ENCODE peak calls at places on chromosomes 13 and 19, in four cellular contexts. A is stimulated activated CD4-positive, alpha-beta T cell treated with anti-CD3 and anti-CD28 coated beads, Interleukin-1b, Interleukin-23, amount 100 ng/mL, for 1 hour; O is heart left ventricle; G is heart right ventricle. P is an unnamed sample.
A peak's percentile ranks its signal among the peaks of the same experiment; 100 is the strongest.

GRCh38 chr13:29428310-29428991 is 167.0 kb downstream of the SLC7A1 start:
- DNase-seq in A (no peak), O (peak; percentile 71), G (peak; percentile 53), P (no peak)

GRCh38 chr13:109868583-109869311 is 82.4 kb upstream of the IRS2 start:
- DNase-seq in A (no peak), O (no peak), G (no peak), P (no peak)

GRCh38 chr19:50793558-50794065 is 3.4 kb downstream of the ACP4 start:
- DNase-seq in A (no peak), O (no peak), G (no peak), P (no peak)

GRCh38 chr13:76522083-76522755 is 364.0 kb downstream of the KCTD12 start:
- DNase-seq in A (no peak), O (no peak), G (no peak), P (no peak)

GRCh38 chr13:45068036-45069001 is 52.0 kb upstream of the GTF2F2 start:
- DNase-seq in A (no peak), O (no peak), G (no peak), P (no peak)

GRCh38 chr19:55640577-55641375 is at the start of gene ZNF580:
- DNase-seq in A (peak; percentile 22), O (peak; percentile 86), G (peak; percentile 75), P (no peak)

GRCh38 chr19:53076984-53077383 is 26.2 kb downstream of the ZNF160 start:
- DNase-seq in A (no peak), O (no peak), G (peak; percentile 55), P (no peak)

GRCh38 chr19:1291761-1292418 is 6.2 kb downstream of the EFNA2 start:
- DNase-seq in A (no peak), O (no peak), G (no peak), P (no peak)

GRCh38 chr13:109126973-109127615 is 497.7 kb downstream of the MYO16 start:
- DNase-seq in A (no peak), O (no peak), G (no peak), P (no peak)

GRCh38 chr19:16316506-16316882 is 8.1 kb upstream of the KLF2 start:
- DNase-seq in A (no peak), O (no peak), G (no peak), P (no peak)

GRCh38 chr13:26529441-26529840 is 28.0 kb upstream of the WASF3 start:
- DNase-seq in A (no peak), O (no peak), G (peak; percentile 31), P (no peak)

GRCh38 chr13:95317037-95317989 is 16.1 kb upstream of the ABCC4 start:
- DNase-seq in A (no peak), O (no peak), G (no peak), P (no peak)

GRCh38 chr19:47143322-47144073 is 12.9 kb downstream of the SAE1 start:
- DNase-seq in A (no peak), O (no peak), G (no peak), P (no peak)

GRCh38 chr19:2260341-2260751 is 4.1 kb upstream of the JSRP1 start:
- DNase-seq in A (no peak), O (no peak), G (no peak), P (no peak)

GRCh38 chr13:113555141-113555540 is 29.4 kb upstream of the TFDP1 start:
- DNase-seq in A (no peak), O (peak; percentile 9), G (no peak), P (no peak)

GRCh38 chr19:664913-665443 is 2.0 kb upstream of the RNF126 start:
- DNase-seq in A (peak; percentile 45), O (peak; percentile 90), G (peak; percentile 86), P (peak; percentile 36)

GRCh38 chr13:34044041-34044440 is 226.1 kb downstream of the RFC3 start:
- DNase-seq in A (no peak), O (no peak), G (no peak), P (no peak)

GRCh38 chr13:30409911-30410704 is 12.2 kb upstream of the UBE2L5 start:
- DNase-seq in A (no peak), O (peak; percentile 17), G (no peak), P (no peak)

GRCh38 chr13:113860051-113860471 is 3.8 kb downstream of the GAS6 start:
- DNase-seq in A (no peak), O (no peak), G (no peak), P (no peak)

GRCh38 chr13:95752677-95753076 is 75.7 kb downstream of the DNAJC3 start:
- DNase-seq in A (no peak), O (no peak), G (no peak), P (no peak)

GRCh38 chr19:54648129-54648528 is 14.7 kb upstream of the LILRB4 start:
- DNase-seq in A (no peak), O (no peak), G (no peak), P (no peak)

GRCh38 chr13:40798380-40798779 is 9.0 kb downstream of the SLC25A15 start:
- DNase-seq in A (no peak), O (no peak), G (no peak), P (no peak)

GRCh38 chr13:30081331-30081730 is 226.0 kb downstream of the KATNAL1 start:
- DNase-seq in A (no peak), O (no peak), G (no peak), P (no peak)

GRCh38 chr13:55554741-55555140 is 1586.0 kb upstream of the PRR20A start:
- DNase-seq in A (no peak), O (no peak), G (no peak), P (no peak)

GRCh38 chr19:805600-806550 is 8.6 kb downstream of the PTBP1 start:
- DNase-seq in A (no peak), O (no peak), G (no peak), P (no peak)

GRCh38 chr13:98004107-98004506 is 50.6 kb downstream of the IPO5 start:
- DNase-seq in A (no peak), O (no peak), G (no peak), P (no peak)

GRCh38 chr13:44755872-44756271 is 179.7 kb upstream of the TSC22D1 start:
- DNase-seq in A (no peak), O (no peak), G (no peak), P (no peak)

GRCh38 chr13:56528040-56528760 is 612.5 kb upstream of the PRR20A start:
- DNase-seq in A (no peak), O (no peak), G (no peak), P (no peak)

GRCh38 chr13:107864543-107865460 is 350.5 kb downstream of the LIG4 start:
- DNase-seq in A (no peak), O (no peak), G (no peak), P (no peak)

GRCh38 chr13:97057196-97057595 is 62.9 kb upstream of the OXGR1 start:
- DNase-seq in A (no peak), O (no peak), G (no peak), P (no peak)

GRCh38 chr13:20728579-20729300 is 25.2 kb downstream of the IL17D start:
- DNase-seq in A (no peak), O (no peak), G (no peak), P (no peak)

GRCh38 chr19:13995878-13996765 is 10.0 kb downstream of the RFX1 start:
- DNase-seq in A (no peak), O (peak; percentile 48), G (no peak), P (no peak)

GRCh38 chr13:22455036-22455435 is 725.7 kb upstream of the SGCG start:
- DNase-seq in A (no peak), O (no peak), G (no peak), P (no peak)

GRCh38 chr13:35914662-35915061 is 216.5 kb downstream of the DCLK1 start:
- DNase-seq in A (no peak), O (no peak), G (no peak), P (no peak)